ENCODE peak calls at places on chromosomes 13 and 19, in ten cellular contexts. One of them, this sample, is unnamed.
A peak's percentile ranks its signal among the peaks of the same experiment; 100 is the strongest.

GRCh38 chr19:44637390-44637764 is 6.3 kb upstream of the PVR start:
- ATAC-seq in CD4-positive, CD25-positive, alpha-beta regulatory T cell: no peak
- ATAC-seq in aorta: no peak
- ATAC-seq in GM23338: no peak
- ATAC-seq in heart left ventricle: no peak
- ATAC-seq in heart right ventricle: no peak
- ATAC-seq in HCT116: no peak
- ATAC-seq in body of pancreas: no peak
- ATAC-seq in right lobe of liver: peak; percentile 9
- ATAC-seq in lung: no peak
- ATAC-seq in this sample: no peak

GRCh38 chr19:50432221-50432626 is 468 bp upstream of the MYBPC2 start:
- ATAC-seq in heart left ventricle: peak; percentile 4
- ATAC-seq in right lobe of liver: peak; percentile 3
- ATAC-seq in body of pancreas: peak; percentile 16
- ATAC-seq in GM23338: peak; percentile 29
- ATAC-seq in lung: no peak
- ATAC-seq in aorta: no peak
- ATAC-seq in HCT116: no peak
- ATAC-seq in CD4-positive, CD25-positive, alpha-beta regulatory T cell: no peak
- ATAC-seq in heart right ventricle: no peak
- ATAC-seq in this sample: no peak

GRCh38 chr13:111043575-111043982 is 71.5 kb upstream of the ARHGEF7 start:
- ATAC-seq in heart left ventricle: peak; percentile 62
- ATAC-seq in lung: no peak
- ATAC-seq in heart right ventricle: peak; percentile 84
- ATAC-seq in body of pancreas: no peak
- ATAC-seq in right lobe of liver: no peak
- ATAC-seq in CD4-positive, CD25-positive, alpha-beta regulatory T cell: no peak
- ATAC-seq in HCT116: peak; percentile 54
- ATAC-seq in GM23338: no peak
- ATAC-seq in aorta: peak; percentile 33
- ATAC-seq in this sample: peak; percentile 50

GRCh38 chr13:65631078-65631477 is 1599.1 kb downstream of the PCDH9 start:
- ATAC-seq in GM23338: no peak
- ATAC-seq in aorta: no peak
- ATAC-seq in lung: no peak
- ATAC-seq in HCT116: no peak
- ATAC-seq in right lobe of liver: no peak
- ATAC-seq in body of pancreas: no peak
- ATAC-seq in heart left ventricle: no peak
- ATAC-seq in heart right ventricle: no peak
- ATAC-seq in CD4-positive, CD25-positive, alpha-beta regulatory T cell: no peak
- ATAC-seq in this sample: no peak

GRCh38 chr19:46737761-46738171 is 8.1 kb upstream of the FKRP start:
- ATAC-seq in GM23338: no peak
- ATAC-seq in body of pancreas: no peak
- ATAC-seq in aorta: no peak
- ATAC-seq in heart left ventricle: no peak
- ATAC-seq in right lobe of liver: no peak
- ATAC-seq in HCT116: no peak
- ATAC-seq in lung: no peak
- ATAC-seq in CD4-positive, CD25-positive, alpha-beta regulatory T cell: no peak
- ATAC-seq in heart right ventricle: no peak
- ATAC-seq in this sample: no peak

GRCh38 chr13:71021810-71022422 is 845.1 kb downstream of the DACH1 start:
- ATAC-seq in CD4-positive, CD25-positive, alpha-beta regulatory T cell: no peak
- ATAC-seq in right lobe of liver: no peak
- ATAC-seq in HCT116: no peak
- ATAC-seq in heart right ventricle: no peak
- ATAC-seq in lung: no peak
- ATAC-seq in heart left ventricle: no peak
- ATAC-seq in aorta: no peak
- ATAC-seq in GM23338: no peak
- ATAC-seq in body of pancreas: no peak
- ATAC-seq in this sample: no peak

GRCh38 chr13:113023217-113023597 is 54.2 kb downstream of the MCF2L start:
- ATAC-seq in aorta: no peak
- ATAC-seq in heart right ventricle: peak; percentile 80
- ATAC-seq in heart left ventricle: peak; percentile 66
- ATAC-seq in CD4-positive, CD25-positive, alpha-beta regulatory T cell: no peak
- ATAC-seq in right lobe of liver: peak; percentile 42
- ATAC-seq in HCT116: peak; percentile 79
- ATAC-seq in body of pancreas: peak; percentile 16
- ATAC-seq in GM23338: peak; percentile 48
- ATAC-seq in lung: peak; percentile 54
- ATAC-seq in this sample: peak; percentile 34

GRCh38 chr13:89066868-89067466 is 1395.8 kb downstream of the SLITRK5 start:
- ATAC-seq in aorta: peak; percentile 59
- ATAC-seq in heart right ventricle: no peak
- ATAC-seq in HCT116: peak; percentile 66
- ATAC-seq in right lobe of liver: no peak
- ATAC-seq in lung: no peak
- ATAC-seq in body of pancreas: peak; percentile 68
- ATAC-seq in CD4-positive, CD25-positive, alpha-beta regulatory T cell: no peak
- ATAC-seq in heart left ventricle: peak; percentile 41
- ATAC-seq in GM23338: peak; percentile 79
- ATAC-seq in this sample: no peak

GRCh38 chr19:7963566-7963965 is 20.1 kb upstream of the TIMM44 start:
- ATAC-seq in heart left ventricle: no peak
- ATAC-seq in right lobe of liver: peak; percentile 16
- ATAC-seq in lung: no peak
- ATAC-seq in GM23338: no peak
- ATAC-seq in HCT116: no peak
- ATAC-seq in aorta: no peak
- ATAC-seq in body of pancreas: no peak
- ATAC-seq in heart right ventricle: no peak
- ATAC-seq in CD4-positive, CD25-positive, alpha-beta regulatory T cell: no peak
- ATAC-seq in this sample: no peak

GRCh38 chr13:30481241-30481760 is 15.6 kb upstream of the HMGB1 start:
- ATAC-seq in right lobe of liver: no peak
- ATAC-seq in heart right ventricle: no peak
- ATAC-seq in lung: no peak
- ATAC-seq in GM23338: no peak
- ATAC-seq in aorta: no peak
- ATAC-seq in HCT116: no peak
- ATAC-seq in heart left ventricle: no peak
- ATAC-seq in body of pancreas: no peak
- ATAC-seq in CD4-positive, CD25-positive, alpha-beta regulatory T cell: no peak
- ATAC-seq in this sample: no peak

GRCh38 chr13:113973218-113974164 is at the start of gene C13orf46:
- ATAC-seq in heart left ventricle: no peak
- ATAC-seq in aorta: no peak
- ATAC-seq in heart right ventricle: no peak
- ATAC-seq in lung: no peak
- ATAC-seq in GM23338: no peak
- ATAC-seq in CD4-positive, CD25-positive, alpha-beta regulatory T cell: no peak
- ATAC-seq in HCT116: no peak
- ATAC-seq in right lobe of liver: peak; percentile 73
- ATAC-seq in body of pancreas: no peak
- ATAC-seq in this sample: no peak

GRCh38 chr13:40220299-40220935 is 446.0 kb downstream of the FOXO1 start:
- ATAC-seq in heart right ventricle: no peak
- ATAC-seq in aorta: no peak
- ATAC-seq in heart left ventricle: no peak
- ATAC-seq in lung: no peak
- ATAC-seq in right lobe of liver: no peak
- ATAC-seq in CD4-positive, CD25-positive, alpha-beta regulatory T cell: peak; percentile 40
- ATAC-seq in HCT116: no peak
- ATAC-seq in body of pancreas: no peak
- ATAC-seq in GM23338: no peak
- ATAC-seq in this sample: peak; percentile 12

GRCh38 chr13:114143806-114144605 is 11.6 kb upstream of the RASA3 start:
- ATAC-seq in lung: no peak
- ATAC-seq in aorta: no peak
- ATAC-seq in GM23338: peak; percentile 95
- ATAC-seq in HCT116: peak; percentile 100
- ATAC-seq in CD4-positive, CD25-positive, alpha-beta regulatory T cell: no peak
- ATAC-seq in heart left ventricle: no peak
- ATAC-seq in heart right ventricle: no peak
- ATAC-seq in right lobe of liver: no peak
- ATAC-seq in body of pancreas: peak; percentile 57
- ATAC-seq in this sample: no peak

GRCh38 chr13:113461022-113461751 is 7.9 kb upstream of the ADPRHL1 start:
- ATAC-seq in lung: no peak
- ATAC-seq in HCT116: no peak
- ATAC-seq in CD4-positive, CD25-positive, alpha-beta regulatory T cell: no peak
- ATAC-seq in heart left ventricle: peak; percentile 66
- ATAC-seq in body of pancreas: no peak
- ATAC-seq in GM23338: no peak
- ATAC-seq in aorta: no peak
- ATAC-seq in heart right ventricle: peak; percentile 62
- ATAC-seq in right lobe of liver: peak; percentile 61
- ATAC-seq in this sample: no peak

GRCh38 chr19:35249146-35249847 is 495 bp downstream of the LSR start:
- ATAC-seq in heart right ventricle: no peak
- ATAC-seq in right lobe of liver: no peak
- ATAC-seq in heart left ventricle: no peak
- ATAC-seq in body of pancreas: no peak
- ATAC-seq in lung: no peak
- ATAC-seq in aorta: no peak
- ATAC-seq in GM23338: no peak
- ATAC-seq in HCT116: no peak
- ATAC-seq in CD4-positive, CD25-positive, alpha-beta regulatory T cell: no peak
- ATAC-seq in this sample: no peak
- H3K27me3 ChIP-seq in heart right ventricle: peaks cover 12% of the 10 kb centered on the region
- H3K27me3 ChIP-seq in right lobe of liver: no peaks in the 10 kb centered on the region
- H3K27me3 ChIP-seq in heart left ventricle: peaks cover 30% of the 10 kb centered on the region
- H3K27me3 ChIP-seq in body of pancreas: no peaks in the 10 kb centered on the region
- H3K27me3 ChIP-seq in lung: no peaks in the 10 kb centered on the region
- H3K27me3 ChIP-seq in aorta: no peaks in the 10 kb centered on the region
- H3K27me3 ChIP-seq in GM23338: no peaks in the 10 kb centered on the region
- H3K27me3 ChIP-seq in HCT116: no peaks in the 10 kb centered on the region
- H3K27me3 ChIP-seq in CD4-positive, CD25-positive, alpha-beta regulatory T cell: no peaks in the 10 kb centered on the region
- H3K27me3 ChIP-seq in this sample: peaks cover 81% of the 10 kb centered on the region

GRCh38 chr19:16404396-16404795 is 67.4 kb downstream of the EPS15L1 start:
- ATAC-seq in HCT116: no peak
- ATAC-seq in right lobe of liver: no peak
- ATAC-seq in lung: no peak
- ATAC-seq in GM23338: no peak
- ATAC-seq in CD4-positive, CD25-positive, alpha-beta regulatory T cell: no peak
- ATAC-seq in aorta: no peak
- ATAC-seq in heart right ventricle: no peak
- ATAC-seq in heart left ventricle: no peak
- ATAC-seq in body of pancreas: no peak
- ATAC-seq in this sample: no peak

GRCh38 chr19:16405091-16405490 is 66.7 kb downstream of the EPS15L1 start:
- ATAC-seq in CD4-positive, CD25-positive, alpha-beta regulatory T cell: no peak
- ATAC-seq in GM23338: no peak
- ATAC-seq in lung: no peak
- ATAC-seq in aorta: no peak
- ATAC-seq in body of pancreas: no peak
- ATAC-seq in HCT116: no peak
- ATAC-seq in heart left ventricle: no peak
- ATAC-seq in right lobe of liver: no peak
- ATAC-seq in heart right ventricle: no peak
- ATAC-seq in this sample: no peak

GRCh38 chr19:16406356-16406755 is 65.4 kb downstream of the EPS15L1 start:
- ATAC-seq in heart left ventricle: no peak
- ATAC-seq in GM23338: no peak
- ATAC-seq in lung: no peak
- ATAC-seq in heart right ventricle: no peak
- ATAC-seq in body of pancreas: no peak
- ATAC-seq in aorta: no peak
- ATAC-seq in HCT116: no peak
- ATAC-seq in CD4-positive, CD25-positive, alpha-beta regulatory T cell: no peak
- ATAC-seq in right lobe of liver: no peak
- ATAC-seq in this sample: no peak

GRCh38 chr19:16403151-16403977 is 68.4 kb downstream of the EPS15L1 start:
- ATAC-seq in heart left ventricle: peak; percentile 53
- ATAC-seq in GM23338: no peak
- ATAC-seq in lung: no peak
- ATAC-seq in right lobe of liver: no peak
- ATAC-seq in body of pancreas: no peak
- ATAC-seq in CD4-positive, CD25-positive, alpha-beta regulatory T cell: no peak
- ATAC-seq in heart right ventricle: peak; percentile 69
- ATAC-seq in aorta: no peak
- ATAC-seq in HCT116: no peak
- ATAC-seq in this sample: peak; percentile 84

DNA sequence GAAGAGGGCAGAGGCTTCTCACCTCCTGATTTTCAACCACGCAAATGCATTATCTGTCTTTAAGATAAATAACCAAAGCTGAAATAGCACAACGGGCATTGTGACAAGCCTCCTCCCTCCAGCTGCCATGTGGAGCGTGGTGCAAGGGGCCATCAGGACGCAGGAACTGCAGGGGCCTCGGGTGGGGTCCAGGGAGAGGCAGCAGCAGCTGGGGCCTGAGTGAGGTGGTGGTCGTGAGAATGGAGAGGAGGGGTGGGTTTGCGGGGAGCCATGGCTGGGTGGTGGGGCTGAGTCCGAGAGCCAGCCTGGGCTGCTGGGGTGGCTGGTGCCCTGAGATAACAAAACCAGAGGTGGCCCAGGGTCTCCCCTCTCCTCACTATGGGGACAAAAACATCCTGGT is 66.0 kb downstream of the EPS15L1 start:
- ATAC-seq in lung: no peak
- ATAC-seq in body of pancreas: no peak
- ATAC-seq in CD4-positive, CD25-positive, alpha-beta regulatory T cell: no peak
- ATAC-seq in HCT116: no peak
- ATAC-seq in heart right ventricle: no peak
- ATAC-seq in aorta: no peak
- ATAC-seq in GM23338: no peak
- ATAC-seq in right lobe of liver: no peak
- ATAC-seq in heart left ventricle: no peak
- ATAC-seq in this sample: no peak
- H3K36me3 ChIP-seq in lung: peaks cover 57% of the 10 kb centered on the region
- H3K36me3 ChIP-seq in body of pancreas: peaks cover 7% of the 10 kb centered on the region
- H3K36me3 ChIP-seq in CD4-positive, CD25-positive, alpha-beta regulatory T cell: peaks cover 56% of the 10 kb centered on the region
- H3K36me3 ChIP-seq in HCT116: peaks cover 8% of the 10 kb centered on the region
- H3K36me3 ChIP-seq in heart right ventricle: peaks cover 99% of the 10 kb centered on the region
- H3K36me3 ChIP-seq in aorta: no peaks in the 10 kb centered on the region
- H3K36me3 ChIP-seq in GM23338: peaks cover 10% of the 10 kb centered on the region
- H3K36me3 ChIP-seq in right lobe of liver: no peaks in the 10 kb centered on the region
- H3K36me3 ChIP-seq in heart left ventricle: peaks cover 71% of the 10 kb centered on the region
- H3K36me3 ChIP-seq in this sample: peaks cover 96% of the 10 kb centered on the region

GRCh38 chr13:33322965-33323668 is 37.6 kb upstream of the STARD13 start:
- ATAC-seq in aorta: peak; percentile 53
- ATAC-seq in heart left ventricle: no peak
- ATAC-seq in heart right ventricle: no peak
- ATAC-seq in right lobe of liver: no peak
- ATAC-seq in body of pancreas: no peak
- ATAC-seq in HCT116: no peak
- ATAC-seq in lung: no peak
- ATAC-seq in CD4-positive, CD25-positive, alpha-beta regulatory T cell: no peak
- ATAC-seq in GM23338: no peak
- ATAC-seq in this sample: no peak
- H3K27me3 ChIP-seq in aorta: no peaks in the 10 kb centered on the region
- H3K27me3 ChIP-seq in heart left ventricle: no peaks in the 10 kb centered on the region
- H3K27me3 ChIP-seq in heart right ventricle: no peaks in the 10 kb centered on the region
- H3K27me3 ChIP-seq in right lobe of liver: no peaks in the 10 kb centered on the region
- H3K27me3 ChIP-seq in body of pancreas: no peaks in the 10 kb centered on the region
- H3K27me3 ChIP-seq in HCT116: no peaks in the 10 kb centered on the region
- H3K27me3 ChIP-seq in lung: no peaks in the 10 kb centered on the region
- H3K27me3 ChIP-seq in CD4-positive, CD25-positive, alpha-beta regulatory T cell: no peaks in the 10 kb centered on the region
- H3K27me3 ChIP-seq in GM23338: no peaks in the 10 kb centered on the region
- H3K27me3 ChIP-seq in this sample: no peaks in the 10 kb centered on the region

DNA sequence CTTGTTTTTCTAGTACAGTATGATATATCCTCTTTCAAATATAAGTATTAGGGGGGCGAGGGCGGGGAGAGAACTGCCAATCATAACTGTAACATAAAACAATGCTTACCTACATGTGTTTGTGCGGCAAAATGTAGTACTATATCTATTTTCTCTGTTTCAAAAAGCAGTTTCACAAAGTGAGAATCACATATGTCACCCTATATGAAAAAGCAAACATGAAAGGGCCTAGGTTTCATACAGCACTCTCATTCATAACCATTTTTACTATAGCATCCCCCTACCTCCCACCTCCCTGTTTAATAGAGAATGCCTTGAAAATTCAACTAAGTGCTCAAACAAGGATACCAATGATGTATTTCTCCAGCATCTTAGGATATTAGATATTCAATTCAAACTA is 5.2 kb downstream of the TGDS start:
- ATAC-seq in GM23338: no peak
- ATAC-seq in aorta: no peak
- ATAC-seq in heart left ventricle: no peak
- ATAC-seq in lung: no peak
- ATAC-seq in HCT116: no peak
- ATAC-seq in CD4-positive, CD25-positive, alpha-beta regulatory T cell: no peak
- ATAC-seq in body of pancreas: no peak
- ATAC-seq in right lobe of liver: no peak
- ATAC-seq in heart right ventricle: no peak
- ATAC-seq in this sample: no peak
- H3K36me3 ChIP-seq in GM23338: peaks cover 22% of the 10 kb centered on the region
- H3K36me3 ChIP-seq in aorta: no peaks in the 10 kb centered on the region
- H3K36me3 ChIP-seq in heart left ventricle: peaks cover 20% of the 10 kb centered on the region
- H3K36me3 ChIP-seq in lung: peaks cover 3% of the 10 kb centered on the region
- H3K36me3 ChIP-seq in HCT116: peaks cover 23% of the 10 kb centered on the region
- H3K36me3 ChIP-seq in CD4-positive, CD25-positive, alpha-beta regulatory T cell: peaks cover 33% of the 10 kb centered on the region
- H3K36me3 ChIP-seq in body of pancreas: no peaks in the 10 kb centered on the region
- H3K36me3 ChIP-seq in right lobe of liver: no peaks in the 10 kb centered on the region
- H3K36me3 ChIP-seq in heart right ventricle: peaks cover 60% of the 10 kb centered on the region
- H3K36me3 ChIP-seq in this sample: no peaks in the 10 kb centered on the region